ENCODE peak calls at places on chromosome 5, in eight cellular contexts. L is OCI-LY7, D is hepatocyte, A is fibroblast of the aortic adventitia, Z is glutamatergic neuron, V is choroid plexus epithelial cell, H is stomach, S is kidney. U is an unnamed sample.

GRCh38 chr5:41410737-41411136 is 99.7 kb downstream of the PLCXD3 start:
- DNase-seq in L (no peak), D (no peak), A (no peak), Z (no peak), V (no peak), H (no peak), S (no peak), U (no peak)

GRCh38 chr5:72063219-72063819 is 44.0 kb upstream of the MAP1B start:
- DNase-seq in L (peak), D (peak), A (peak), Z (no peak), V (peak), H (no peak), S (no peak), U (peak)

GRCh38 chr5:157519579-157520253 is 55.9 kb downstream of the ADAM19 start:
- DNase-seq in L (no peak), D (no peak), A (no peak), Z (no peak), V (no peak), H (no peak), S (no peak), U (no peak)

GRCh38 chr5:124912653-124913328 is 166.4 kb upstream of the ZNF608 start:
- DNase-seq in L (no peak), D (no peak), A (no peak), Z (no peak), V (no peak), H (no peak), S (peak), U (no peak)

GRCh38 chr5:74625742-74626241 is 14.7 kb downstream of the ENC1 start:
- DNase-seq in L (peak), D (no peak), A (peak), Z (no peak), V (peak), H (peak), S (no peak), U (peak)

GRCh38 chr5:51159606-51160005 is 223.6 kb upstream of the ISL1 start:
- DNase-seq in L (no peak), D (no peak), A (no peak), Z (no peak), V (no peak), H (no peak), S (no peak), U (no peak)

GRCh38 chr5:67215592-67216471 is 19.2 kb upstream of the CD180 start:
- DNase-seq in L (peak), D (peak), A (peak), Z (no peak), V (peak), H (peak), S (peak), U (peak)

GRCh38 chr5:38650540-38651275 is 94.3 kb upstream of the LIFR start:
- DNase-seq in L (no peak), D (no peak), A (peak), Z (no peak), V (peak), H (no peak), S (no peak), U (no peak)

GRCh38 chr5:68252678-68253520 is 37.3 kb downstream of the PIK3R1 start:
- DNase-seq in L (peak), D (peak), A (peak), Z (peak), V (peak), H (peak), S (no peak), U (peak)

GRCh38 chr5:147050172-147050571 is 171.6 kb upstream of the PPP2R2B start:
- DNase-seq in L (no peak), D (no peak), A (no peak), Z (no peak), V (no peak), H (no peak), S (no peak), U (no peak)

GRCh38 chr5:91264311-91265051 is 118.6 kb downstream of the ARRDC3 start:
- DNase-seq in L (no peak), D (no peak), A (no peak), Z (no peak), V (no peak), H (no peak), S (no peak), U (no peak)

GRCh38 chr5:91269198-91269597 is 113.9 kb downstream of the ARRDC3 start:
- DNase-seq in L (no peak), D (no peak), A (no peak), Z (no peak), V (no peak), H (no peak), S (no peak), U (no peak)

GRCh38 chr5:91263898-91264297 is 119.2 kb downstream of the ARRDC3 start:
- DNase-seq in L (no peak), D (no peak), A (no peak), Z (no peak), V (no peak), H (no peak), S (no peak), U (no peak)

GRCh38 chr5:91271999-91272398 is 111.1 kb downstream of the ARRDC3 start:
- DNase-seq in L (no peak), D (no peak), A (no peak), Z (no peak), V (no peak), H (no peak), S (no peak), U (no peak)

DNA sequence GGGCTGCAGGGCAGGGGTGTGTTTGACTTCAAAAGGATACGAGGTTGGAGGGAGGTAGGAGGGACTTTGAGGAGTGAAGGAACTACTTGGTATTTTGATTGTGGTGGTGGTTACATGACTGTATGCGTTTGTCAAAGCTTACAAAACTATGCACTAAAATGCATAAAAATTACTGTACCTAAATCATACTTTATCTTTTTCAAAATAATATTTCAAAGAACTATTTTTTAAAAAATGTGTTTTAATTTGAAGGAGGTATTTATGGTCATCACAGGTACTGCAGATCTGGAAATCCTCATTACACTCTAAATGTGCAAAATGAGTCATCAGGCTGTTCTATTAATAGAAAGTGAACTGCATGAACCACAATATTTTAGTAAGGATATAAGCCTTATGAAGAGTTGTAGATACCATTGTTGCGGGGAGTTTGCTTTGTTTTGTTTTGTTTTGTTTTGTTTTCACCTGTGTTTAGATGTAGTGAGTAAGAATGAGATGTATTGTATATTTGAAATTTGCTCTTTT is 116.9 kb downstream of the ARRDC3 start:
- DNase-seq in L (no peak), D (peak), A (peak), Z (no peak), V (peak), H (no peak), S (no peak), U (no peak)
- TF ChIP-seq CTCF in L (peak), D (no peak), A (peak), Z (no peak), V (no peak), H (no peak), S (no peak), U (no peak)

DNA sequence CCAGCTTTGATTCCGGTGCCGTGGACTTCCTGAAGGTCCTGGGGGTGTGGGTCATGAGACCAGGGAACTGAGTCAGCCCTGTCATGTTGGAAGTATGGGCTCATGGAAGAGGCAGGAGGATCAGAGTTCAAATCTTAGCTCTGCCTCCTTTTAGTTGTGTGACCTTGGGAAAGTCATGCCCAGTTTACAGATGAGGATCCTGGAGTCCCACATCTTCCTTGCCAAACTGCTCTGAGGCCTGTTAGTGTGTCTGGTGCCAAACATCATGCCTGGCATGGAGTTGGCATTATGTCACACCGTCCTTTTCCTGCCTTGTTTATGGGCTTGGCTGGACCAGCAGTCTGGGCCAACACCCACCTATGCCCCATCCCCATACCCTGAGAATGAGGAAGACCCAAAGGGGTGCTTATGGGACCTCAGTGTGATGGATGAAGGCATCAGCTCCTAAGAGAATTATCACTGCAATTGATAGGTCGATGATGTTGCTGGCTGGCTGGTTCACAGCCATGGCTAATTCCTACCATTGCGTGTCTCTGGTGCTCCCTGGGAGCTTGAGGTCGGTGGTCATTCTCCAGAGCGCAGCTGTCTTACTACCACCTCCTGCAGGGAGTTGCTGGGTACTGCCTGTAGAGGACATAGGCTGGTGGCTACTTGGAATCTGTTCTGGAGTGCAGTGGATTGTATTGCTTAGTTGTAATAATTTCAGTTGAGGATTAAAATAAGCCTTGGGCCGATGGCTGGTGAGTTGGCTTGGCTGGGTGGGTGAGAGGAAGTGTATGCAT is 140.5 kb upstream of the PITX1 start:
- DNase-seq in L (no peak), D (no peak), A (no peak), Z (no peak), V (no peak), H (no peak), S (no peak), U (no peak)
- TF ChIP-seq CTCF in L (peak), D (no peak), A (peak), Z (no peak), V (peak), H (no peak), S (no peak), U (no peak)

GRCh38 chr5:93623153-93623552 is 40.1 kb downstream of the NR2F1 start:
- DNase-seq in L (no peak), D (no peak), A (no peak), Z (no peak), V (no peak), H (no peak), S (no peak), U (no peak)

GRCh38 chr5:93622240-93622885 is 39.3 kb downstream of the NR2F1 start:
- DNase-seq in L (peak), D (no peak), A (no peak), Z (no peak), V (peak), H (no peak), S (no peak), U (no peak)

GRCh38 chr5:93621340-93621872 is 38.4 kb downstream of the NR2F1 start:
- DNase-seq in L (no peak), D (peak), A (no peak), Z (peak), V (peak), H (peak), S (peak), U (peak)

GRCh38 chr5:93620487-93621339 is 37.7 kb downstream of the NR2F1 start:
- DNase-seq in L (peak), D (peak), A (peak), Z (peak), V (peak), H (peak), S (peak), U (peak)
- TF ChIP-seq CTCF in L (peak), D (peak), A (peak), Z (no peak), V (peak), H (no peak), S (peak), U (no peak)

GRCh38 chr5:154059039-154059430 is 20.3 kb downstream of the MFAP3 start:
- DNase-seq in L (no peak), D (no peak), A (no peak), Z (no peak), V (no peak), H (no peak), S (no peak), U (no peak)

GRCh38 chr5:154059583-154059982 is 20.8 kb downstream of the MFAP3 start:
- DNase-seq in L (no peak), D (no peak), A (no peak), Z (no peak), V (no peak), H (no peak), S (no peak), U (no peak)

GRCh38 chr5:154053468-154053867 is 14.7 kb downstream of the MFAP3 start:
- DNase-seq in L (no peak), D (no peak), A (no peak), Z (no peak), V (no peak), H (no peak), S (no peak), U (no peak)

GRCh38 chr5:154058055-154059038 is 19.6 kb downstream of the MFAP3 start:
- DNase-seq in L (peak), D (no peak), A (peak), Z (no peak), V (peak), H (peak), S (no peak), U (no peak)

DNA sequence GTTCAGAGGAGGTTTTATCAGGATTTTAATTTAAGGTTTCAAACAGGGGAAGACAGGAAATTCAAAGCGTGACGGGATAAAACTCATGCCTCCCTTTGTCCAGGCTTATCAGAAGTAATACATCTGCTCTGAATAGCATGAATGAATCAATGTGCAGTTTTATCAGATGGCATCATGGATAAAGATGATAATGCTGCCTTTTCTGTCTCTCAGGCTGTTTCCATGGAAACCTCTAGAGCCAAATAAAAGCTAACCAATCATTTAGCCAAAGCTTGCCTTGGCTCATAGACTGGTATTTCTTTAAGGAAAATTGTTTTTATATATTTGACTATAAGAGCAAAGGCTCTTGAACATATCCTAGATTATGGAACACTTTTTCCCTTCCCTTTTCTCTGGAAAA is 16.5 kb downstream of the MFAP3 start:
- DNase-seq in L (no peak), D (no peak), A (peak), Z (no peak), V (no peak), H (no peak), S (no peak), U (no peak)
- TF ChIP-seq CTCF in L (no peak), D (no peak), A (no peak), Z (no peak), V (no peak), H (no peak), S (no peak), U (no peak)

GRCh38 chr5:154198611-154199230 is 8.2 kb downstream of the GALNT10 start:
- DNase-seq in L (no peak), D (no peak), A (peak), Z (no peak), V (peak), H (no peak), S (no peak), U (no peak)

GRCh38 chr5:154194348-154195329 is 4.1 kb downstream of the GALNT10 start:
- DNase-seq in L (no peak), D (no peak), A (peak), Z (no peak), V (peak), H (peak), S (no peak), U (no peak)

GRCh38 chr5:154197801-154198461 is 7.4 kb downstream of the GALNT10 start:
- DNase-seq in L (no peak), D (no peak), A (peak), Z (no peak), V (no peak), H (peak), S (no peak), U (no peak)

GRCh38 chr5:154199263-154199662 is 8.7 kb downstream of the GALNT10 start:
- DNase-seq in L (no peak), D (no peak), A (no peak), Z (no peak), V (no peak), H (no peak), S (no peak), U (no peak)

GRCh38 chr5:154196955-154197652 is 6.6 kb downstream of the GALNT10 start:
- DNase-seq in L (peak), D (peak), A (peak), Z (no peak), V (peak), H (no peak), S (no peak), U (no peak)
- TF ChIP-seq CTCF in L (peak), D (peak), A (peak), Z (no peak), V (peak), H (no peak), S (peak), U (no peak)

DNA sequence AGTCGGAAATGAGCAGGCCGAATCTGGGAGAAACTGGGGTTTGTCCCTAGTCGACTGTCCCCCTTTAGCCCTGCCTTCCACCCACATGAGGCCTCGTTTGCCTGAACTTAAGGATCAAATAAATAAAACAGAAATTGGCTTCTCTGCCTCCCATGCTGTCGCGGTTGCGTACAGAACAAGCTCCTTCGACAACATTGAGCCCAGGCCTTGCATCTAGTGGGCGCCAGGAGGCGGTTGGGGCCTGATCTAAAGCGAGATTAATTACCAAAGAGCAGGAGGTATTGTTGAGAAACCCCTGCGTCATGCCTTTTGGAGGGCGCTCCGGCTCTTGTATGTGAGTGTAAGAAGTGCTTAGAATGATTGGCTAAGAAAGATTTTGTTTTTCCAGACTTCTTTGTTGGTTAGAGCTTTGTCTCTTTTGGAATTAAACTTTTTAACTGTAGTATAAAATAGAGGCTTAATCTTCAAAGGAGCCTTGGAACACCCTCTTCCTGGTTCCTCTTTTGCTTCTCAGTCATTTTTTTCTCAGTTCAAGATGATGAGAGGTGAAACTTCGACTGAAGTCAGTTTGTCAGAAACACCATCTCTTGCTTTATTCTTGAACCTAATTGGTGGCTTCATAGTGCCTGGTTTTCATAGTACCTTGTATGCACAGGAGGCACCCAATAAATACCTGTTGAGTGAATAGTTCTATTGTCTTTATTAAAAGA is 828 bp downstream of the ATP6V0E1 start:
- DNase-seq in L (peak), D (peak), A (peak), Z (peak), V (peak), H (peak), S (peak), U (peak)
- TF ChIP-seq CTCF in L (peak), D (peak), A (peak), Z (peak), V (peak), H (no peak), S (peak), U (no peak)

GRCh38 chr5:78647838-78648358 is 674 bp downstream of the LHFPL2 start:
- DNase-seq in L (no peak), D (peak), A (peak), Z (no peak), V (peak), H (peak), S (peak), U (peak)
- TF ChIP-seq CTCF in L (no peak), D (no peak), A (no peak), Z (no peak), V (peak), H (no peak), S (no peak), U (no peak)